ENCODE peak calls at places on chromosome 17, in four cellular contexts. One of them, this sample, is unnamed.

GRCh38 chr17:75864448-75864871 is 9.3 kb upstream of the WBP2 start:
- DNase-seq in kidney epithelial cell: no peak
- DNase-seq in heart right ventricle: peak
- DNase-seq in tibial artery: peak
- DNase-seq in this sample: no peak

GRCh38 chr17:16439303-16439791 is 24.0 kb downstream of the TRPV2 start:
- DNase-seq in heart right ventricle: no peak
- DNase-seq in tibial artery: no peak
- DNase-seq in kidney epithelial cell: no peak
- DNase-seq in this sample: no peak

GRCh38 chr17:17236295-17237025 is 508 bp downstream of the FLCN start:
- DNase-seq in kidney epithelial cell: no peak
- DNase-seq in tibial artery: no peak
- DNase-seq in heart right ventricle: no peak
- DNase-seq in this sample: no peak

GRCh38 chr17:39027440-39028035 is 60.3 kb upstream of the FBXO47 start:
- DNase-seq in tibial artery: no peak
- DNase-seq in kidney epithelial cell: no peak
- DNase-seq in heart right ventricle: peak
- DNase-seq in this sample: no peak

GRCh38 chr17:74742153-74742515 is 5.1 kb downstream of the RAB37 start:
- DNase-seq in heart right ventricle: no peak
- DNase-seq in kidney epithelial cell: no peak
- DNase-seq in tibial artery: no peak
- DNase-seq in this sample: no peak

GRCh38 chr17:57834146-57834741 is 15.6 kb downstream of the MRPS23 start:
- DNase-seq in tibial artery: peak
- DNase-seq in kidney epithelial cell: peak
- DNase-seq in heart right ventricle: no peak
- DNase-seq in this sample: no peak

GRCh38 chr17:30300803-30301202 is 9.1 kb upstream of the BLMH start:
- DNase-seq in heart right ventricle: no peak
- DNase-seq in tibial artery: no peak
- DNase-seq in kidney epithelial cell: no peak
- DNase-seq in this sample: no peak

GRCh38 chr17:27535975-27536374 is 79.7 kb downstream of the KSR1 start:
- DNase-seq in heart right ventricle: no peak
- DNase-seq in kidney epithelial cell: no peak
- DNase-seq in tibial artery: no peak
- DNase-seq in this sample: no peak

GRCh38 chr17:79591695-79592094 is 19.2 kb downstream of the RBFOX3 start:
- DNase-seq in kidney epithelial cell: no peak
- DNase-seq in heart right ventricle: no peak
- DNase-seq in tibial artery: no peak
- DNase-seq in this sample: no peak

GRCh38 chr17:65576939-65577338 is 15.5 kb upstream of the AXIN2 start:
- DNase-seq in tibial artery: no peak
- DNase-seq in heart right ventricle: no peak
- DNase-seq in kidney epithelial cell: no peak
- DNase-seq in this sample: no peak

GRCh38 chr17:68580236-68580903 is 20.8 kb downstream of the FAM20A start:
- DNase-seq in tibial artery: no peak
- DNase-seq in heart right ventricle: no peak
- DNase-seq in kidney epithelial cell: peak
- DNase-seq in this sample: no peak

GRCh38 chr17:16003841-16004240 is 4.2 kb downstream of the TTC19 start:
- DNase-seq in tibial artery: no peak
- DNase-seq in kidney epithelial cell: no peak
- DNase-seq in heart right ventricle: peak
- DNase-seq in this sample: no peak

GRCh38 chr17:4968916-4969550 is 1.4 kb upstream of the SPAG7 start:
- DNase-seq in heart right ventricle: no peak
- DNase-seq in tibial artery: no peak
- DNase-seq in kidney epithelial cell: peak
- DNase-seq in this sample: no peak

GRCh38 chr17:29071303-29071702 is 28.4 kb downstream of the PIPOX start:
- DNase-seq in heart right ventricle: no peak
- DNase-seq in kidney epithelial cell: no peak
- DNase-seq in tibial artery: no peak
- DNase-seq in this sample: no peak

GRCh38 chr17:29070308-29070707 is 27.4 kb downstream of the PIPOX start:
- DNase-seq in tibial artery: no peak
- DNase-seq in kidney epithelial cell: no peak
- DNase-seq in heart right ventricle: no peak
- DNase-seq in this sample: no peak

GRCh38 chr17:29068828-29069227 is 25.9 kb downstream of the PIPOX start:
- DNase-seq in kidney epithelial cell: no peak
- DNase-seq in heart right ventricle: no peak
- DNase-seq in tibial artery: no peak
- DNase-seq in this sample: no peak

GRCh38 chr17:29069526-29070041 is 26.6 kb downstream of the PIPOX start:
- DNase-seq in tibial artery: no peak
- DNase-seq in kidney epithelial cell: no peak
- DNase-seq in heart right ventricle: no peak
- DNase-seq in this sample: no peak

DNA sequence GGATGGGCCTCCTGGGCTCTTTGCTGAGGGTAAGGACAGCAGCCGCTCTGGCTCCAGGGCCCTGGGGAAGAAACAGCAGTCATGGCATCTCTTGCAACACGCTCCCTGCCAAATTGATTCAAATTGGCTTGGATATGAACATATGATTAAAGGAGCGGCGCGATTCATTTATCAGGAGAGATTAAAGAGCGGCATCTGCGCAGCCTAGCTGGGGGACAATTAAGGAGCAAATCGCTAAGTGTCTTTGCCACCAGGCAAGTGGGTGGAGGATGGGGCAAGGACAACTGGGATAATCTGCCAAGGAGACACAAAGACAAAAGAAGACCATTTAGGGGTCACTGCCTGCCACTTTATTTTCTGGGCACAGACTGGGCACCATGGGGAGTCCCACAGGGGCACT is 27.9 kb downstream of the PIPOX start:
- DNase-seq in tibial artery: no peak
- DNase-seq in kidney epithelial cell: no peak
- DNase-seq in heart right ventricle: no peak
- DNase-seq in this sample: no peak
- TF ChIP-seq CTCF in tibial artery: no peak
- TF ChIP-seq CTCF in kidney epithelial cell: no peak
- TF ChIP-seq CTCF in heart right ventricle: no peak
- TF ChIP-seq CTCF in this sample: no peak

GRCh38 chr17:78138204-78139060 is 7.8 kb upstream of the C17orf99 start:
- DNase-seq in tibial artery: no peak
- DNase-seq in kidney epithelial cell: no peak
- DNase-seq in heart right ventricle: no peak
- DNase-seq in this sample: no peak

GRCh38 chr17:78134899-78135385 is 4.4 kb downstream of the TMC8 start:
- DNase-seq in heart right ventricle: no peak
- DNase-seq in kidney epithelial cell: no peak
- DNase-seq in tibial artery: no peak
- DNase-seq in this sample: no peak

GRCh38 chr17:78135858-78136500 is 5.4 kb downstream of the TMC8 start:
- DNase-seq in tibial artery: no peak
- DNase-seq in heart right ventricle: no peak
- DNase-seq in kidney epithelial cell: no peak
- DNase-seq in this sample: no peak

GRCh38 chr17:78140169-78141051 is 5.8 kb upstream of the C17orf99 start:
- DNase-seq in heart right ventricle: peak
- DNase-seq in tibial artery: peak
- DNase-seq in kidney epithelial cell: no peak
- DNase-seq in this sample: peak

DNA sequence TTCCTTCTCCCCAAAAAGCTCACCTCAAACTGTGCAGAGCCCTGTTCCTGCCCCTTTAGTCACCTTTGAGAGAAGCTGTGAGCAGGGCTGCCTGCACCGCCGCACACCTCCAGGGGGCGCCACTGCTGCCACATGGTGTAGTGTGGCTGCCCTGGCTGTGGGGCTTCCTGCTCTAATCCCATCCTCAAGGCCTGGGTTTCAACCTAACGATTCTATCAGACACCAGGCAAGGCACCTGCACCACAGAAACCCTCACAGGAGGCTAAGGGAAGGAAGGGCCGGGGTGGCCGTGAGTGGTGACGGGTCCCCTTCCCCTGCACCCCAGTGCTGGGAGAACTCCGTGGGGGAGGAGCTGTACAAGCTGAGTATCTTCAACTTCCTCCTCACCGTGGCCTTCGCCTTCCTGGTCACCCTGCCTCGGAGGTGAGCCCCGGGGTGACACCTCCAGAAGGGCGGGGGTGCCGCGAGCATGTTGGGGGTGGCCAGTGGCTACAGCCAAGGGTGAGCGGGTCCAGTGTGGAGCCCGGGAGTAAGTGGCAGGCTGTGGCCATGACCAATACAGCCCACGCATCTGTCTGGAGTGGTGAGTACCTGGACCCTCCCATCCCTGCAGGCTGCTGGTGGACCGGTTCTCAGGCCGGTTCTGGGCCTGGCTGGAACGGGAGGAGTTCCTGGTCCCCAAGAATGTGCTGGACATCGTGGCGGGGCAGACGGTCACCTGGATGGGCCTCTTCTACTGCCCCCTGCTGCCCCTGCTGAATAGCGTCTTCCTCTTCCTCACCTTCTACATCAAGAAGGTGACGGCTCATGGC is 7.0 kb downstream of the TMC8 start:
- DNase-seq in kidney epithelial cell: no peak
- DNase-seq in heart right ventricle: no peak
- DNase-seq in tibial artery: no peak
- DNase-seq in this sample: no peak
- TF ChIP-seq CTCF in kidney epithelial cell: peak
- TF ChIP-seq CTCF in heart right ventricle: peak
- TF ChIP-seq CTCF in tibial artery: no peak
- TF ChIP-seq CTCF in this sample: no peak

GRCh38 chr17:45425984-45426413 is 6.7 kb downstream of the ARHGAP27 start:
- DNase-seq in tibial artery: no peak
- DNase-seq in kidney epithelial cell: no peak
- DNase-seq in heart right ventricle: no peak
- DNase-seq in this sample: no peak
- TF ChIP-seq CTCF in tibial artery: no peak
- TF ChIP-seq CTCF in kidney epithelial cell: no peak
- TF ChIP-seq CTCF in heart right ventricle: no peak
- TF ChIP-seq CTCF in this sample: no peak

GRCh38 chr17:31414590-31414918 is 23.1 kb downstream of the RAB11FIP4 start:
- DNase-seq in heart right ventricle: no peak
- DNase-seq in kidney epithelial cell: no peak
- DNase-seq in tibial artery: no peak
- DNase-seq in this sample: no peak

GRCh38 chr17:31416503-31416923 is 25.0 kb downstream of the RAB11FIP4 start:
- DNase-seq in heart right ventricle: peak
- DNase-seq in kidney epithelial cell: no peak
- DNase-seq in tibial artery: no peak
- DNase-seq in this sample: no peak

GRCh38 chr17:31415640-31416502 is 24.4 kb downstream of the RAB11FIP4 start:
- DNase-seq in kidney epithelial cell: no peak
- DNase-seq in tibial artery: no peak
- DNase-seq in heart right ventricle: no peak
- DNase-seq in this sample: no peak

GRCh38 chr17:31413871-31414589 is 22.6 kb downstream of the RAB11FIP4 start:
- DNase-seq in tibial artery: no peak
- DNase-seq in kidney epithelial cell: no peak
- DNase-seq in heart right ventricle: no peak
- DNase-seq in this sample: no peak

DNA sequence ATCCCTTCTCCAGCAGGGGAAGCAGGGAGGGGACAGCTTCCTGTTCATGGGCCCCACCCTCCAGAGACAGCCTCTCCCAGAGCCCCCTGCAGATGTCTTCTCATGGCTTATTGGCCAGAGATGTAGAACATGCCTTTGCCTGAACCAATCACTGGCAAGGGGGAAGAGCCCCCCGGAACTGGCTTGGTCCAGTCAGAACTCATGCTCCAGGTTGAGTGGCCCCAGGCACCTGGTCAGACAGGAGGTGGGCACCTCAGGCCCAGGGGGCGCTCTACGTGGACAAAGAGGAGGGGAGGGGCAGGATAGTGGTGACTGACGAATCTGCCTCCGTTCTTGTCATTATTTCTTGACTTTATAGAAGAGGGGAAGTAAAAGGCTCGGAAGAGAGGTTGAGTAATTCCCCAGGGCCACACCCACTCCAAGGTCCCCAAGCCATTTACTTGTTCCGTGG is 23.6 kb downstream of the RAB11FIP4 start:
- DNase-seq in tibial artery: no peak
- DNase-seq in heart right ventricle: no peak
- DNase-seq in kidney epithelial cell: no peak
- DNase-seq in this sample: no peak
- TF ChIP-seq CTCF in tibial artery: no peak
- TF ChIP-seq CTCF in heart right ventricle: no peak
- TF ChIP-seq CTCF in kidney epithelial cell: no peak
- TF ChIP-seq CTCF in this sample: no peak

DNA sequence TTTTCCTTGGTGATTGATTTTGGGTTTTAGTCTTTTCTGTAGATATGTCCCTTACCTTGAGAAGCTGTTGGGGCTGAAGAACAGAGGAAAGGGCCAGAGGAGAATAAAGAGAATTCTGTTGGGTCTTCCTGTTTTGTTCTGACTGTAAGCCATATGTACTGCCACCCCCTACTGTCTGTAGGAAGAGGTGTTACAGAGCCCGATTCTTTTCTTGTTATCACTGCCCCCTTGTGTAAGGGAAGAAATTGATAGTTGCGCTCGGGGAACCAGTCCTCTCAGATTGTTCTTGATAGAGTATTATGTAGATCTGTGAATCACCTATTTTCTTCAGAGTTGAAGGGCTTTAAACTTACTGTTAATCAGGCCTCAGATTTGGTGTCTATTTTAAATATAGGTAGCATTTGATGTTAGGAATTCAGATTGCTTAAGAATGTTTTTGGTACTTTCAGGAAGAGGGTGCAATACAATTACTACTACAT is 2.4 kb downstream of the TANC2 start:
- DNase-seq in heart right ventricle: peak
- DNase-seq in tibial artery: no peak
- DNase-seq in kidney epithelial cell: peak
- DNase-seq in this sample: no peak
- TF ChIP-seq CTCF in heart right ventricle: peak
- TF ChIP-seq CTCF in tibial artery: peak
- TF ChIP-seq CTCF in kidney epithelial cell: peak
- TF ChIP-seq CTCF in this sample: no peak